ENCODE peak calls at places on chromosomes 11 and 22, in ten cellular contexts. One of them, this sample, is unnamed.

GRCh38 chr22:16989915-16990314 is 18.1 kb downstream of the GAB4 start:
- DNase-seq in endothelial cell: no peak
- DNase-seq in NCI-H2029: no peak
- DNase-seq in osteoblast: no peak
- DNase-seq in psoas muscle: no peak
- DNase-seq in EL: no peak
- DNase-seq in activated T-cell treated with anti-CD3 and anti-CD28 coated beads, Interleukin-2, amount 50 U/mL, for 48 hours: no peak
- DNase-seq in HuH-7.5: no peak
- DNase-seq in fibroblast of the aortic adventitia: no peak
- DNase-seq in C1 segment of cervical spinal cord: no peak
- DNase-seq in this sample: no peak

GRCh38 chr11:115993613-115994012 is 489.4 kb upstream of the CADM1 start:
- DNase-seq in endothelial cell: no peak
- DNase-seq in NCI-H2029: no peak
- DNase-seq in osteoblast: no peak
- DNase-seq in psoas muscle: no peak
- DNase-seq in EL: no peak
- DNase-seq in activated T-cell treated with anti-CD3 and anti-CD28 coated beads, Interleukin-2, amount 50 U/mL, for 48 hours: no peak
- DNase-seq in HuH-7.5: no peak
- DNase-seq in fibroblast of the aortic adventitia: no peak
- DNase-seq in C1 segment of cervical spinal cord: no peak
- DNase-seq in this sample: no peak

GRCh38 chr11:60786811-60787567 is 1.9 kb downstream of the MS4A10 start:
- DNase-seq in endothelial cell: no peak
- DNase-seq in NCI-H2029: no peak
- DNase-seq in osteoblast: peak; percentile 94
- DNase-seq in psoas muscle: peak; percentile 86
- DNase-seq in EL: peak; percentile 73
- DNase-seq in activated T-cell treated with anti-CD3 and anti-CD28 coated beads, Interleukin-2, amount 50 U/mL, for 48 hours: no peak
- DNase-seq in HuH-7.5: no peak
- DNase-seq in fibroblast of the aortic adventitia: peak; percentile 80
- DNase-seq in C1 segment of cervical spinal cord: no peak
- DNase-seq in this sample: no peak

GRCh38 chr22:39306456-39307361 is 12.7 kb downstream of the RPL3 start:
- DNase-seq in endothelial cell: peak; percentile 55
- DNase-seq in NCI-H2029: no peak
- DNase-seq in osteoblast: peak; percentile 53
- DNase-seq in psoas muscle: no peak
- DNase-seq in EL: peak; percentile 49
- DNase-seq in activated T-cell treated with anti-CD3 and anti-CD28 coated beads, Interleukin-2, amount 50 U/mL, for 48 hours: peak; percentile 74
- DNase-seq in HuH-7.5: no peak
- DNase-seq in fibroblast of the aortic adventitia: no peak
- DNase-seq in C1 segment of cervical spinal cord: peak; percentile 59
- DNase-seq in this sample: no peak

GRCh38 chr22:30205281-30206115 is 41.1 kb downstream of the LIF start:
- DNase-seq in endothelial cell: no peak
- DNase-seq in NCI-H2029: peak; percentile 80
- DNase-seq in osteoblast: peak; percentile 94
- DNase-seq in psoas muscle: peak; percentile 85
- DNase-seq in EL: peak; percentile 98
- DNase-seq in activated T-cell treated with anti-CD3 and anti-CD28 coated beads, Interleukin-2, amount 50 U/mL, for 48 hours: no peak
- DNase-seq in HuH-7.5: no peak
- DNase-seq in fibroblast of the aortic adventitia: peak; percentile 93
- DNase-seq in C1 segment of cervical spinal cord: no peak
- DNase-seq in this sample: peak; percentile 40

GRCh38 chr11:8068605-8069221 is 12.3 kb upstream of the TUB start:
- DNase-seq in endothelial cell: no peak
- DNase-seq in NCI-H2029: no peak
- DNase-seq in osteoblast: peak; percentile 96
- DNase-seq in psoas muscle: peak; percentile 84
- DNase-seq in EL: peak; percentile 86
- DNase-seq in activated T-cell treated with anti-CD3 and anti-CD28 coated beads, Interleukin-2, amount 50 U/mL, for 48 hours: no peak
- DNase-seq in HuH-7.5: no peak
- DNase-seq in fibroblast of the aortic adventitia: peak; percentile 96
- DNase-seq in C1 segment of cervical spinal cord: no peak
- DNase-seq in this sample: peak; percentile 47

GRCh38 chr11:64230209-64230984 is at the start of gene DNAJC4:
- DNase-seq in endothelial cell: peak; percentile 80
- DNase-seq in NCI-H2029: peak; percentile 93
- DNase-seq in osteoblast: peak; percentile 99
- DNase-seq in psoas muscle: peak; percentile 93
- DNase-seq in EL: peak; percentile 90
- DNase-seq in activated T-cell treated with anti-CD3 and anti-CD28 coated beads, Interleukin-2, amount 50 U/mL, for 48 hours: peak; percentile 90
- DNase-seq in HuH-7.5: peak; percentile 88
- DNase-seq in fibroblast of the aortic adventitia: peak; percentile 77
- DNase-seq in C1 segment of cervical spinal cord: peak; percentile 81
- DNase-seq in this sample: peak; percentile 96

GRCh38 chr11:101912823-101913284 is 2.0 kb upstream of the CEP126 start:
- DNase-seq in endothelial cell: no peak
- DNase-seq in NCI-H2029: no peak
- DNase-seq in osteoblast: no peak
- DNase-seq in psoas muscle: no peak
- DNase-seq in EL: no peak
- DNase-seq in activated T-cell treated with anti-CD3 and anti-CD28 coated beads, Interleukin-2, amount 50 U/mL, for 48 hours: no peak
- DNase-seq in HuH-7.5: no peak
- DNase-seq in fibroblast of the aortic adventitia: peak; percentile 52
- DNase-seq in C1 segment of cervical spinal cord: no peak
- DNase-seq in this sample: peak; percentile 45

GRCh38 chr11:63564785-63565350 is 1.7 kb upstream of the PLAAT2 start:
- DNase-seq in endothelial cell: no peak
- DNase-seq in NCI-H2029: no peak
- DNase-seq in osteoblast: no peak
- DNase-seq in psoas muscle: no peak
- DNase-seq in EL: no peak
- DNase-seq in activated T-cell treated with anti-CD3 and anti-CD28 coated beads, Interleukin-2, amount 50 U/mL, for 48 hours: no peak
- DNase-seq in HuH-7.5: no peak
- DNase-seq in fibroblast of the aortic adventitia: no peak
- DNase-seq in C1 segment of cervical spinal cord: no peak
- DNase-seq in this sample: no peak

GRCh38 chr22:49296561-49296960 is 531.1 kb downstream of the BRD1 start:
- DNase-seq in endothelial cell: no peak
- DNase-seq in NCI-H2029: no peak
- DNase-seq in osteoblast: no peak
- DNase-seq in psoas muscle: no peak
- DNase-seq in EL: no peak
- DNase-seq in activated T-cell treated with anti-CD3 and anti-CD28 coated beads, Interleukin-2, amount 50 U/mL, for 48 hours: no peak
- DNase-seq in HuH-7.5: no peak
- DNase-seq in fibroblast of the aortic adventitia: no peak
- DNase-seq in C1 segment of cervical spinal cord: no peak
- DNase-seq in this sample: no peak

GRCh38 chr11:12642040-12642439 is 32.2 kb upstream of the TEAD1 start:
- DNase-seq in endothelial cell: no peak
- DNase-seq in NCI-H2029: no peak
- DNase-seq in osteoblast: no peak
- DNase-seq in psoas muscle: no peak
- DNase-seq in EL: peak; percentile 29
- DNase-seq in activated T-cell treated with anti-CD3 and anti-CD28 coated beads, Interleukin-2, amount 50 U/mL, for 48 hours: no peak
- DNase-seq in HuH-7.5: no peak
- DNase-seq in fibroblast of the aortic adventitia: peak; percentile 25
- DNase-seq in C1 segment of cervical spinal cord: no peak
- DNase-seq in this sample: peak; percentile 57

This sample was measured in HepG2.